ENCODE peak calls at places on chromosomes 16 and 17, in four cellular contexts. A is H1, C is dorsolateral prefrontal cortex, V is kidney epithelial cell. X is an unnamed sample.

GRCh38 chr16:1546430-1546829 is 13.0 kb downstream of the TMEM204 start:
- DNase-seq in A (no peak), C (no peak), V (no peak), X (no peak)

GRCh38 chr16:54176376-54176901 is 110.1 kb downstream of the IRX3 start:
- DNase-seq in A (peak), C (no peak), V (no peak), X (no peak)

GRCh38 chr16:1651509-1652342 is 26.4 kb upstream of the JPT2 start:
- DNase-seq in C (no peak), A (no peak), V (no peak), X (no peak)

GRCh38 chr16:20669691-20670090 is 27.8 kb downstream of the ACSM1 start:
- DNase-seq in A (no peak), C (no peak), V (no peak), X (no peak)

GRCh38 chr16:56424404-56424765 is 960 bp downstream of the AMFR start:
- DNase-seq in A (no peak), V (no peak), C (no peak), X (no peak)

GRCh38 chr17:80474231-80474932 is 2.0 kb downstream of the NPTX1 start:
- DNase-seq in A (no peak), V (no peak), C (no peak), X (no peak)

GRCh38 chr17:10155334-10156081 is 42.9 kb downstream of the GAS7 start:
- DNase-seq in C (no peak), A (no peak), V (no peak), X (no peak)

GRCh38 chr17:73547790-73548189 is 96.5 kb downstream of the SDK2 start:
- DNase-seq in C (no peak), A (no peak), V (no peak), X (no peak)

GRCh38 chr17:80461527-80462166 is 14.8 kb downstream of the NPTX1 start:
- DNase-seq in C (no peak), V (no peak), A (no peak), X (no peak)

GRCh38 chr17:71127416-71127815 is 958.1 kb downstream of the KCNJ2 start:
- DNase-seq in A (no peak), V (no peak), C (no peak), X (no peak)

GRCh38 chr16:57848181-57848580 is 45.9 kb upstream of the KIFC3 start:
- DNase-seq in A (no peak), C (no peak), V (no peak), X (no peak)

GRCh38 chr17:31355935-31356334 is 34.5 kb upstream of the EVI2A start:
- DNase-seq in A (no peak), V (no peak), C (no peak), X (no peak)

GRCh38 chr17:4968916-4969550 is 1.4 kb upstream of the SPAG7 start:
- DNase-seq in A (no peak), V (peak), C (peak), X (no peak)

GRCh38 chr17:52178013-52178412 is 19.5 kb upstream of the CA10 start:
- DNase-seq in A (no peak), V (no peak), C (no peak), X (no peak)

GRCh38 chr16:1291576-1291974 is 17.9 kb upstream of the UBE2I start:
- DNase-seq in A (no peak), C (no peak), V (no peak), X (no peak)

GRCh38 chr17:77445908-77446535 is 305.3 kb downstream of the SEC14L1 start:
- DNase-seq in C (no peak), A (no peak), V (no peak), X (peak)

GRCh38 chr16:88428616-88429386 is 24.3 kb upstream of the ZFPM1 start:
- DNase-seq in V (no peak), C (no peak), A (no peak), X (no peak)

GRCh38 chr17:11086623-11087022 is 154.4 kb upstream of the SHISA6 start:
- DNase-seq in C (no peak), V (no peak), A (no peak), X (no peak)

DNA sequence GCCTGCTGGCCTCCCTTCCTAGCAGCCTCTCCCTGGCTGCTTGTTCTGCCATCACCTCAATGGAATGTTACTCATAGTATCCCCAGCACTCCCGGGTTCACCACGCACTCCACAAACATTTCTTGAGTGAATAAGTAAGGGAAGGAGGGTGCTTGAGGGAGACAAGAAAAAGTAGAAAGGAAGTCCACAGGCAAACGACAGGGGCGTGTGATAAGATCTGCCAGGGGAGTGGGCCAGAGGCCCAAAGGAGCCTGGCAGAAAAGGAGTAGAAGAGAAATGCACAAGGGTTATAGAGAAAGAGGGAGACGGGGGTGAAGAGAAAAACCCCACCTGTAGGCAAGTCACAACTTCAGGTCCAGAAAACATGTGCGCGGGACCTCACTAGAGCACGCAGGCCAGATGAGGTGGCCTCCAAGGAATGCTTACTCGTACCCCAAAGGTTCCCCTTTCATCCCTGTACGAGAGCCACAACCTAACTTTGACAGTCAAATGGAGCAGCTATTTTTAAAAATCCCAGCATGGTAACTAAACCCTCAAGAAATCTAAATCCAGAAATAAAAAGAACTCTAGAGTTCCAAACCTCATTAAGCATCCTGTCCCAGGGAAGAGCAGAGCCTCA is 6.6 kb downstream of the ZDHHC7 start:
- DNase-seq in A (no peak), V (peak), C (no peak), X (no peak)
- H3K4me3 ChIP-seq in A (no peak), V (no peak), C (no peak), X (no peak)

GRCh38 chr17:53724726-53725125 is 98.0 kb upstream of the KIF2B start:
- DNase-seq in A (no peak), C (no peak), V (peak), X (no peak)

GRCh38 chr17:53721101-53721500 is 101.6 kb upstream of the KIF2B start:
- DNase-seq in C (no peak), A (no peak), V (no peak), X (no peak)

GRCh38 chr17:53719229-53719628 is 103.5 kb upstream of the KIF2B start:
- DNase-seq in C (peak), A (no peak), V (no peak), X (no peak)

DNA sequence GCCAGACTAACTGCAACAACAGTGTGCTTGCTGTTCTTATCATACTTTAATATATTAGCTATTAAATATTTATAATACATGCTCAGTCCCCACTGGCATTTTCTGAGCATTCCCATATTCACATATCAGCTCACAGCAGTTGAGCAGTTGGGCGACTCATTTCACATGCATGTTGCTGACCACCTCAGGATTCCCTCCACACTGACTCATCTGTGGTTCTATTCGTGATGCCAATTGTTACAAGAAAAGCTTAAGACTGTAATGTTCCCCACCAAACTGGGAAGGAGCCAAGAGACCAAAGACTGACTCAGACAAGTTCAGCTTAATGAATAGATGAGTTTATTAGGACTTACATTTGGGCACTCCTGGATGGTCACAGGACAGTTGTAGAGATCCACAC is 100.3 kb upstream of the KIF2B start:
- DNase-seq in A (no peak), V (peak), C (no peak), X (no peak)
- H3K4me3 ChIP-seq in A (no peak), V (no peak), C (no peak), X (no peak)

GRCh38 chr17:29760771-29761682 is 138.3 kb upstream of the CORO6 start:
- DNase-seq in A (peak), V (peak), C (peak), X (peak)

GRCh38 chr17:29758255-29758654 is 135.5 kb upstream of the CORO6 start:
- DNase-seq in A (no peak), C (no peak), V (no peak), X (no peak)

GRCh38 chr17:29753845-29754439 is 131.2 kb upstream of the CORO6 start:
- DNase-seq in C (no peak), V (no peak), A (no peak), X (no peak)

GRCh38 chr17:29760279-29760721 is 137.6 kb upstream of the CORO6 start:
- DNase-seq in C (no peak), V (no peak), A (no peak), X (peak)

GRCh38 chr17:29757788-29758187 is 135.1 kb upstream of the CORO6 start:
- DNase-seq in A (no peak), C (no peak), V (no peak), X (peak)
- H3K4me3 ChIP-seq in A (no peak), C (no peak), V (no peak), X (no peak)

DNA sequence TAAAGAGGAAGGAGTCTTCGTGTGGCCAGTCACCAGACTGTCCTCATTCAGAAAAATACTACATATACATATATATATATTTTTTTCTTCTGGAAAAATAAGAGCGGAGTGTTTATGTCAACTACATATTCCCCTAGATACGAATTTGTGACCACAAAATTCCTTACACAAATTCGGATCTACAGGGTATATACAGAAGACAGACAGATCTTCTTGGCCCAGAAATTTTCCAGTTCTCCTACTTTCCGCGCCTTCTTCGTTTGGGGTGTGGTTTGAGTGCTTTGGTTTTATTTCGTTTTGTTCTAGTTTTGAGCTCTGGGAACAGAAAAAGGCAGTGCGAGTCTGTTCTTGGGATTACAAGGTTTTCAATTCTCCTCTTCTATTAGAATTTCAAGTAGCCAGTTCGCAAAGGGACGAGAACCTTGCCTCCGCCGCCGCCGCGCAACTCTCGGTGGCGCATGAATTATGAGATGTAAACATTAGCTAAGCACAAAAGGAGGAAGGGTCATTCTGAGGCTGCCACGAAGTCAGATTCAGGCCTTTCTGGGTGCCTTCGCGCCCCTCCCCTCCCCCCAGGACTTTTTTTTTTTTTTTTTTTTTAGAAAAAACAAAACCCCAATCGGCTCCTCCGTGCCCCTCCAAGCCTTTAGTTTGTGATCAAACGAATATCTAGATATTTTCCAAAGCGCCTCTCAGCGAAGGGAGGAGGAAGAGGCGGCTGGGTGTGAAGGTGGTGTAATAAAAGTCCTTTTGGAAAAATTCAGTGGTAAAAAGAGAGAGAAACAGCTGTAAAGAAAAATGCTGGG is 1.8 kb upstream of the HOXB4 start:
- DNase-seq in V (no peak), C (no peak), A (no peak), X (no peak)
- H3K4me3 ChIP-seq in V (peak), C (no peak), A (no peak), X (no peak)

DNA sequence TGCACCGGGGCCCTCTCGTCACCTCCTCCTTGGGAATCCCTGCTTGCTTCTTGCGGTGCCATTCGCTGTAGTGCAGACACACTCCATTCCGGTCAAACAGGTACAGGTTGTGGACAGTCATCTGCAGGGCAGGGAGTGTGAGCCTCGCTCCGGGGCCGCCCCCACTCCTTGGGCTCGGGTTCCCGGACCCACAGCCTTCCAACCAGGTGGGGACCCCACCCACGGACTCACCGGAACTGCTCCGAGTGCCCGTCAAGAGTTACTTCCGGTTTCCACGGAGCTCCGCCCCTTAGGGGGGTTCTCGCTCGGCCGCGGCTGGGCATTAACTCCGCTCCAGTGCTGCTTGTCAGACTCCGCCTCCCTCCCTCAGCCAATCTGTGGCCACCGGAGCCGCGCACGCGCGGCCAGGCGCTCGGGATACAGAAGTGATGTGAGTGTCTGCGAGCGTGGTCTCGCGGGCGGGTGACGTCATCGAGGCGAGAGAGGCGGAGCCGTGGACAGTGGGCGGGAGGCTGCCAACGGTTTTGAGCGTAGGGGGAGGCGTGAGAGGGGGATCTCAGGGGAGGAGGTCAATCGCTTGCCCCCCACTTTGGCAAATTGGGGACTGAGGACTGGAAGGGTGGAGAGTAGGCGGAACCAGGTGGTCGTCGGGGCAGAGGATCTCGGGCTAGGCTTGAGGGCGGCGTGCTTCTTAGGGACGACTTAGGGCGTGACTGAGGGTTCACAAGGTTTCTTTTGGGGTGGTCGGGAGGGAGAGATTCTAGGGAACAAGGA is at the start of the genes CNTROB and TRAPPC1:
- DNase-seq in V (peak), A (peak), C (peak), X (peak)
- H3K4me3 ChIP-seq in V (peak), A (peak), C (peak), X (peak)

DNA sequence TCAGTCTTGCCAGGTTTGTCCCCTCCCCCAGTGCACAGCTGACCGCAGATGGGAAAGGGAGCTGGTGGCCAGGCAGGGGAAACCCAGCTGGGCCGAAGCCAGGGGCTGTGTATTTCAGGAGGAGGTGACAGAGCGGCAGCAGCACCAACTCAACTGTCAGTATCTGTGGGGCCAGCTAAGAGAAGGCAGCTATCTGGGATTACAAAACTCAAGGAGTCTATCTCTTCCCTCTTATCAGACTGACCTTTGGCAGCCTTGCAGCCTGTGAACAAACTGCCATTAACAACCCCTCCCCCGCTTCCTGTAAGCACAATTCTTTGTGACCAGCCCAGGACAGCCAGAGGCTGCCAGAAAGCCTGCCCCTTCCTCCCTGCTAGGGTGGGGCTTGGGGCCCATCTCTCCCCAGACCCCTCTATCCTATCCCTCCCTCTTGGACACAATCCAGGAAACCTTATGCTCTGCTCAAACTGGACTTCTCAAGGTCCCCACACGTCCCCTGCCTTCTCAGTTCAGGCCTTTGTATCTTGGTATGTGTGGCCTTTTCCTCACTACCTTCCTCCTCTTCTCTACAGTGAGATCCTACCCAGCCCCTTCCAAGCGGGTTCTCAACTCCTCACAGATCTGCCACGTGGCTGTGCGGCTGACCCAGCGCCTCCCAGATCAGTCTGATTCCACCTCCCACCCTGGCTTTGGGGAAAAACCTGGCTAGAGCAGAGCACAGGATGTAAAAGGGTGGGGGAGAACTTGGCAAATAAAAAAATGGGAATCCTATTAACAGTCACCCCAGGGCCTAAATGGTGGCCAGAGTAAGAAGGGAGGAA is 10.5 kb downstream of the ST3GAL2 start:
- DNase-seq in A (peak), C (peak), V (peak), X (no peak)
- H3K4me3 ChIP-seq in A (no peak), C (no peak), V (no peak), X (no peak)

GRCh38 chr16:49216593-49216992 is 65.0 kb downstream of the CBLN1 start:
- DNase-seq in C (no peak), A (no peak), V (no peak), X (no peak)

DNA sequence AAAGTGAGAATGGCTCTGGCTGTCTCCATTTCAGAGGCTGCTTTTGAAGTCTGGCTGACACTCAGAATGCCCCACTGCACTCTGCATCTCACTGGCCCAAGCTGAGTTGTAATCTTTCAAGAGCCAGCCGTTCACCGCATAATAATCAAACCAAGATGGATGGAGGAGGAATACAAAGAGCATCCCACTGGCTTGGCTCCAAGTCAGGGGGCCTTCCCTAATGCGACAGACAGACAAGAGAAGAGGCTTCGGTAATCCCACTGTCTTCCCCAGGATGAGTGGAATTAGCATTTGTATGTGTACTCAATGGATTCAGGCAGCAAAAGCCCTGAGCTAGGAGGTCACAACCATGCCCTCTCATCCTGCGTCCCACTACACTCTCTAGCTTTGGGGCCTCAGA is 68.0 kb downstream of the CBLN1 start:
- DNase-seq in V (no peak), C (no peak), A (peak), X (no peak)
- H3K4me3 ChIP-seq in V (no peak), C (no peak), A (no peak), X (no peak)